ENCODE peak calls at places on chromosomes 12 and 14, in seven cellular contexts. One of them, this sample, is unnamed.

GRCh38 chr12:49225551-49226166 is 36.8 kb upstream of the TUBA1A start:
- DNase-seq in AG09309: no peak
- DNase-seq in NCI-H1105 treated with DMSO at 0.1 percent for 48 hours: no peak
- DNase-seq in activated CD4-positive, CD25-positive, alpha-beta regulatory T cell: no peak
- DNase-seq in stimulated activated CD4-positive, alpha-beta T cell treated with anti-CD3 and anti-CD28 coated beads, Interleukin-4, amount 100 ng/mL, for 4 hours: no peak
- DNase-seq in cardiac fibroblast: peak; percentile 58
- DNase-seq in head of caudate nucleus: no peak
- DNase-seq in this sample: peak; percentile 66

GRCh38 chr14:61838661-61839060 is 76.4 kb downstream of the SNAPC1 start:
- DNase-seq in AG09309: no peak
- DNase-seq in NCI-H1105 treated with DMSO at 0.1 percent for 48 hours: no peak
- DNase-seq in activated CD4-positive, CD25-positive, alpha-beta regulatory T cell: no peak
- DNase-seq in stimulated activated CD4-positive, alpha-beta T cell treated with anti-CD3 and anti-CD28 coated beads, Interleukin-4, amount 100 ng/mL, for 4 hours: no peak
- DNase-seq in cardiac fibroblast: peak; percentile 56
- DNase-seq in head of caudate nucleus: no peak
- DNase-seq in this sample: peak; percentile 3

GRCh38 chr14:33465952-33466700 is 484.7 kb downstream of the EGLN3 start:
- DNase-seq in AG09309: no peak
- DNase-seq in NCI-H1105 treated with DMSO at 0.1 percent for 48 hours: no peak
- DNase-seq in activated CD4-positive, CD25-positive, alpha-beta regulatory T cell: no peak
- DNase-seq in stimulated activated CD4-positive, alpha-beta T cell treated with anti-CD3 and anti-CD28 coated beads, Interleukin-4, amount 100 ng/mL, for 4 hours: no peak
- DNase-seq in cardiac fibroblast: no peak
- DNase-seq in head of caudate nucleus: no peak
- DNase-seq in this sample: peak; percentile 75

GRCh38 chr14:53542692-53543091 is 389.6 kb upstream of the DDHD1 start:
- DNase-seq in AG09309: no peak
- DNase-seq in NCI-H1105 treated with DMSO at 0.1 percent for 48 hours: peak; percentile 87
- DNase-seq in activated CD4-positive, CD25-positive, alpha-beta regulatory T cell: no peak
- DNase-seq in stimulated activated CD4-positive, alpha-beta T cell treated with anti-CD3 and anti-CD28 coated beads, Interleukin-4, amount 100 ng/mL, for 4 hours: no peak
- DNase-seq in cardiac fibroblast: peak; percentile 76
- DNase-seq in head of caudate nucleus: no peak
- DNase-seq in this sample: peak; percentile 53

GRCh38 chr12:530308-530707 is 70.6 kb downstream of the B4GALNT3 start:
- DNase-seq in AG09309: peak; percentile 63
- DNase-seq in NCI-H1105 treated with DMSO at 0.1 percent for 48 hours: no peak
- DNase-seq in activated CD4-positive, CD25-positive, alpha-beta regulatory T cell: no peak
- DNase-seq in stimulated activated CD4-positive, alpha-beta T cell treated with anti-CD3 and anti-CD28 coated beads, Interleukin-4, amount 100 ng/mL, for 4 hours: no peak
- DNase-seq in cardiac fibroblast: no peak
- DNase-seq in head of caudate nucleus: no peak
- DNase-seq in this sample: peak; percentile 81

GRCh38 chr14:32620303-32620702 is 291.2 kb downstream of the AKAP6 start:
- DNase-seq in AG09309: peak; percentile 14
- DNase-seq in NCI-H1105 treated with DMSO at 0.1 percent for 48 hours: no peak
- DNase-seq in activated CD4-positive, CD25-positive, alpha-beta regulatory T cell: no peak
- DNase-seq in stimulated activated CD4-positive, alpha-beta T cell treated with anti-CD3 and anti-CD28 coated beads, Interleukin-4, amount 100 ng/mL, for 4 hours: no peak
- DNase-seq in cardiac fibroblast: no peak
- DNase-seq in head of caudate nucleus: no peak
- DNase-seq in this sample: peak; percentile 20

GRCh38 chr14:101072070-101072469 is 168.5 kb upstream of the RTL1 start:
- DNase-seq in AG09309: no peak
- DNase-seq in NCI-H1105 treated with DMSO at 0.1 percent for 48 hours: no peak
- DNase-seq in activated CD4-positive, CD25-positive, alpha-beta regulatory T cell: no peak
- DNase-seq in stimulated activated CD4-positive, alpha-beta T cell treated with anti-CD3 and anti-CD28 coated beads, Interleukin-4, amount 100 ng/mL, for 4 hours: no peak
- DNase-seq in cardiac fibroblast: no peak
- DNase-seq in head of caudate nucleus: peak; percentile 29
- DNase-seq in this sample: no peak

GRCh38 chr12:13788626-13789025 is 192.8 kb downstream of the GRIN2B start:
- DNase-seq in AG09309: no peak
- DNase-seq in NCI-H1105 treated with DMSO at 0.1 percent for 48 hours: no peak
- DNase-seq in activated CD4-positive, CD25-positive, alpha-beta regulatory T cell: no peak
- DNase-seq in stimulated activated CD4-positive, alpha-beta T cell treated with anti-CD3 and anti-CD28 coated beads, Interleukin-4, amount 100 ng/mL, for 4 hours: no peak
- DNase-seq in cardiac fibroblast: no peak
- DNase-seq in head of caudate nucleus: no peak
- DNase-seq in this sample: no peak

GRCh38 chr14:54048736-54049135 is 92.1 kb upstream of the BMP4 start:
- DNase-seq in AG09309: no peak
- DNase-seq in NCI-H1105 treated with DMSO at 0.1 percent for 48 hours: no peak
- DNase-seq in activated CD4-positive, CD25-positive, alpha-beta regulatory T cell: no peak
- DNase-seq in stimulated activated CD4-positive, alpha-beta T cell treated with anti-CD3 and anti-CD28 coated beads, Interleukin-4, amount 100 ng/mL, for 4 hours: no peak
- DNase-seq in cardiac fibroblast: no peak
- DNase-seq in head of caudate nucleus: no peak
- DNase-seq in this sample: no peak

GRCh38 chr12:103962493-103962892 is 3.2 kb upstream of the TDG start:
- DNase-seq in AG09309: no peak
- DNase-seq in NCI-H1105 treated with DMSO at 0.1 percent for 48 hours: no peak
- DNase-seq in activated CD4-positive, CD25-positive, alpha-beta regulatory T cell: no peak
- DNase-seq in stimulated activated CD4-positive, alpha-beta T cell treated with anti-CD3 and anti-CD28 coated beads, Interleukin-4, amount 100 ng/mL, for 4 hours: no peak
- DNase-seq in cardiac fibroblast: no peak
- DNase-seq in head of caudate nucleus: no peak
- DNase-seq in this sample: peak; percentile 14

GRCh38 chr12:131687346-131688125 is 23.4 kb upstream of the SFSWAP start:
- DNase-seq in AG09309: no peak
- DNase-seq in NCI-H1105 treated with DMSO at 0.1 percent for 48 hours: no peak
- DNase-seq in activated CD4-positive, CD25-positive, alpha-beta regulatory T cell: no peak
- DNase-seq in stimulated activated CD4-positive, alpha-beta T cell treated with anti-CD3 and anti-CD28 coated beads, Interleukin-4, amount 100 ng/mL, for 4 hours: no peak
- DNase-seq in cardiac fibroblast: no peak
- DNase-seq in head of caudate nucleus: no peak
- DNase-seq in this sample: no peak

GRCh38 chr12:4417471-4417870 is 28.1 kb downstream of the FGF6 start:
- DNase-seq in AG09309: no peak
- DNase-seq in NCI-H1105 treated with DMSO at 0.1 percent for 48 hours: no peak
- DNase-seq in activated CD4-positive, CD25-positive, alpha-beta regulatory T cell: no peak
- DNase-seq in stimulated activated CD4-positive, alpha-beta T cell treated with anti-CD3 and anti-CD28 coated beads, Interleukin-4, amount 100 ng/mL, for 4 hours: no peak
- DNase-seq in cardiac fibroblast: no peak
- DNase-seq in head of caudate nucleus: no peak
- DNase-seq in this sample: no peak

GRCh38 chr12:77231548-77231947 is 166.2 kb upstream of the E2F7 start:
- DNase-seq in AG09309: peak; percentile 74
- DNase-seq in NCI-H1105 treated with DMSO at 0.1 percent for 48 hours: peak; percentile 48
- DNase-seq in activated CD4-positive, CD25-positive, alpha-beta regulatory T cell: no peak
- DNase-seq in stimulated activated CD4-positive, alpha-beta T cell treated with anti-CD3 and anti-CD28 coated beads, Interleukin-4, amount 100 ng/mL, for 4 hours: no peak
- DNase-seq in cardiac fibroblast: peak; percentile 95
- DNase-seq in head of caudate nucleus: no peak
- DNase-seq in this sample: peak; percentile 90

This sample was measured in amniotic epithelial cell.